ENCODE peak calls at places on chromosomes 12 and 14, in seven cellular contexts. M is mammary epithelial cell, B is tibial artery, C is stomach, O is H9, H is SK-N-SH, Y is IMR-90. S is an unnamed sample.

GRCh38 chr12:102883204-102883799 is 33.7 kb downstream of the PAH start:
- DNase-seq in M (peak; percentile 16), O (peak; percentile 74), B (peak; percentile 38), Y (no peak), C (peak; percentile 60), H (peak; percentile 70), S (no peak)

GRCh38 chr12:81245918-81246611 is 168.2 kb downstream of the ACSS3 start:
- DNase-seq in B (no peak), O (no peak), C (no peak), M (no peak), H (no peak), Y (no peak), S (no peak)

GRCh38 chr12:24595652-24596235 is 353.2 kb downstream of the BCAT1 start:
- DNase-seq in H (peak; percentile 26), O (no peak), Y (peak; percentile 23), C (no peak), B (no peak), M (no peak), S (no peak)

GRCh38 chr14:70808023-70808401 is 1.3 kb downstream of the MAP3K9 start:
- DNase-seq in C (peak; percentile 56), M (no peak), Y (no peak), O (peak; percentile 78), H (peak; percentile 54), B (no peak), S (no peak)

GRCh38 chr12:120962487-120963054 is 15.8 kb upstream of the HNF1A start:
- DNase-seq in Y (peak; percentile 5), O (no peak), H (no peak), B (no peak), M (peak; percentile 87), C (no peak), S (no peak)

GRCh38 chr14:95303107-95303506 is 16.6 kb downstream of the CLMN start:
- DNase-seq in O (no peak), C (no peak), B (no peak), M (no peak), H (no peak), Y (no peak), S (no peak)

GRCh38 chr12:29741342-29742241 is 42.1 kb downstream of the TMTC1 start:
- DNase-seq in H (no peak), M (peak; percentile 89), O (no peak), Y (peak; percentile 82), B (no peak), C (no peak), S (peak; percentile 94)

GRCh38 chr12:946656-947055 is 2.8 kb downstream of the RAD52 start:
- DNase-seq in B (no peak), M (no peak), H (no peak), O (no peak), Y (peak; percentile 80), C (no peak), S (peak; percentile 31)

DNA sequence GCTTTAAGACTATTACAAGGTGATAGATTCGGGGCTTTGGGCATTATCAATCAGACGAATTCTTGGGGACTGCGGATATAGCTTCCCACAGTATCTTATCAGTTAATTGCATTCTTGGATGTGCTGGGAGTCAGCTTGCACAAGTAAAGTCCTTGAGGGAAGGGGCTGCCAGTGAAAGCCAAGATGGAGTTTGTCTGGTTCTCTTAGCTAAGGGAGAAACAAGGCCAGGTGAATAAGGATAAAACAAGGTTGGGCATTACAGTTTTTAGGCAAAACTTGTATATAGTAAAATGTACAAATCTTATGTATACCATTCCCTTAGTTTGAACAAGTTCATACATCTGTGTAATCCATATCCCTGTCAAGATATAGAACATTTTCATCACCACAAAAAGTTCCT is 5.5 kb downstream of the FBXO34 start:
- DNase-seq in C (no peak), B (no peak), O (no peak), Y (no peak), M (no peak), H (no peak), S (no peak)
- H3K4me1 ChIP-seq in C (peaks cover 72% of the 10 kb centered on the region), B (peaks cover 19% of the 10 kb centered on the region), O (no peaks in the 10 kb centered on the region), Y (peaks cover 2% of the 10 kb centered on the region), M (peaks cover 20% of the 10 kb centered on the region), H (peaks cover 13% of the 10 kb centered on the region), S (peaks cover 22% of the 10 kb centered on the region)

DNA sequence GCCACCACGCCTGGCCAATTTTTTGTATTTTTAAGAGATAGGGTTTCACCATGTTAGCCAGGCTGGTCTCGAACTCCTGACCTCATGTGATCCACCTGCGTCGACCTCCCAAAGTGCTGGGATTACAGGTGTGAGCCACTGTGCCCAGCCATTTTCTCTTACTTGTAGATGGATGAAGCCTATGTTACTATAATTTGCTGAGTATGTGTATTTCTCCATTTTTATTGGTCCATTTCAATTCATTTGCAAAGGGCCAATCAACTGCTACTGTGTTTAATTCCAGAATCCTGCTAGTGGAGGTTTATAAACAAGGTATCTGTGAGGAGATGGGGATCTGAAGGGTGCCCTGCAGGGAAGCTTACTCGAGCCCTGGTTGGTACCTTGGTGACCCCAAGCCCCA is 101.7 kb upstream of the MAX start:
- DNase-seq in B (no peak), Y (no peak), O (no peak), C (no peak), M (no peak), H (no peak), S (no peak)
- H3K4me1 ChIP-seq in B (no peaks in the 10 kb centered on the region), Y (peaks cover 6% of the 10 kb centered on the region), O (no peaks in the 10 kb centered on the region), C (no peaks in the 10 kb centered on the region), M (peaks cover 8% of the 10 kb centered on the region), H (peaks cover 4% of the 10 kb centered on the region), S (peaks cover 18% of the 10 kb centered on the region)

GRCh38 chr12:69651922-69652321 is 41.2 kb upstream of the LRRC10 start:
- DNase-seq in H (no peak), C (no peak), O (no peak), M (no peak), B (no peak), Y (no peak), S (no peak)
- H3K4me1 ChIP-seq in H (no peaks in the 10 kb centered on the region), C (peaks cover 8% of the 10 kb centered on the region), O (no peaks in the 10 kb centered on the region), M (peaks cover 21% of the 10 kb centered on the region), B (peaks cover 12% of the 10 kb centered on the region), Y (peaks cover 13% of the 10 kb centered on the region), S (peaks cover 16% of the 10 kb centered on the region)

DNA sequence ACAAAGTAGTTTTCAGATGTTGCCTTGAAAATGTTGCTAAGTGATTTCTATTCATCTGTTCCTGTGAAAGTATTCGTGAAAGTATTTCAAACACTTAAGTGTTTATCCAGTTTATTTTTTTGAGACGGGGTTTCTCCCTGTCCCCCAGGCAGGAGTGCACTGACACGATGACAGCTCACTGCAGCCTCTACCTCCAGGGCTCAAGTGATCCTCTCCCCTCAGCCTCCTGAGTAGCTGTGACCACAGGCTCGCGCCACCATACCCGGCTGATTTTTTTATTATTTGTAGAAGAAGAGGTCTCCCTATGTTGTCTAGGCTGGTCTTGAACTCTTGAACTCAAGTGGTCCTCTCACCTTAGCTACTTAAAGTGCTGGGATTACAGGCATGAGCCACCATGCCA is 1.7 kb downstream of the ZDHHC17 start:
- DNase-seq in O (no peak), H (no peak), B (no peak), C (no peak), Y (no peak), M (no peak), S (no peak)
- H3K4me1 ChIP-seq in O (no peaks in the 10 kb centered on the region), H (peaks cover 6% of the 10 kb centered on the region), B (peaks cover 10% of the 10 kb centered on the region), C (peaks cover 65% of the 10 kb centered on the region), Y (peaks cover 2% of the 10 kb centered on the region), M (no peaks in the 10 kb centered on the region), S (peaks cover 4% of the 10 kb centered on the region)

DNA sequence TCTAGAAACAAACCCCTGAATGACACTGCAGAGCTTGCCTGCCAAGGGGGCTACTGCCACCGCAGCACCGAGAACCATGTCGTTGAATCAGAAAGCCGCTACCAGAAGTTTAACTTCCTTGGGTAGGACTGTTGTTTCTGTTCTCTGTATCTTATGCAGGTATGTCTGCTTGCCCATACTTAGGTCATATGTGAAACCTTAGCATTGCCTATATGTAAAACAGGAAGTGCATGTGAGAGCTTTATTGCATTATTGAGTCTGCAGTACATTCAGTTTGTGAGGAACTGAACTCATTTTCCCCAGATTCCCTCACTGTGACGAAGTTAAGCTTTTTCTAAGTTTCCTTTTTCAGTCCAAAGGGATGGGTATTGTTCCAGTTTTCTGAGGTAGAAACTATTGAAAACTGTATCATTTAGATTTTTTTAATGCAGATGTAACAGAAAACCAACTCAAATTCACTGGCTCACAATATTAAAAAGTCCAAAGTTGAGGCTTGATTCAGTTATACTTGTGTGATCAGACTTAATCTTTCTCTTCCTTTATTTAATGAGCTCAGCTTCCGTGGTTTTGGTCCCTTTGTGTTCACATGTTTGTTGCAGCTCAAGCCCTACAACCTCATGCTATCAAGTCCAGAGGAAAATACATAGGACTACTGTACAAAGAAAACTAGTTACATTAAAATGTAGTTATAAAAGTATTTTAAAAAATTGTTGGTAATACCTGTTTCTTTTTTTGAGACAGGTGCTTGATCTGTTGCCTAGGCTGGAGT is 6.9 kb downstream of the FBXO34 start:
- DNase-seq in H (no peak), Y (no peak), C (no peak), B (no peak), O (no peak), M (no peak), S (no peak)
- H3K4me1 ChIP-seq in H (peaks cover 8% of the 10 kb centered on the region), Y (peaks cover 2% of the 10 kb centered on the region), C (peaks cover 72% of the 10 kb centered on the region), B (peaks cover 16% of the 10 kb centered on the region), O (no peaks in the 10 kb centered on the region), M (peaks cover 11% of the 10 kb centered on the region), S (peaks cover 14% of the 10 kb centered on the region)

GRCh38 chr12:15721716-15722115 is 67.5 kb downstream of the EPS8 start:
- DNase-seq in H (no peak), Y (peak; percentile 46), M (no peak), C (no peak), B (no peak), O (no peak), S (peak; percentile 46)

GRCh38 chr12:15720299-15720698 is 68.9 kb downstream of the EPS8 start:
- DNase-seq in C (no peak), M (no peak), B (no peak), Y (peak; percentile 29), O (no peak), H (no peak), S (no peak)

GRCh38 chr12:15719230-15719629 is 70.0 kb downstream of the EPS8 start:
- DNase-seq in H (no peak), O (no peak), Y (no peak), M (no peak), B (no peak), C (no peak), S (no peak)

GRCh38 chr12:15716566-15716965 is 72.6 kb downstream of the EPS8 start:
- DNase-seq in O (no peak), M (no peak), H (no peak), B (no peak), C (no peak), Y (no peak), S (no peak)

DNA sequence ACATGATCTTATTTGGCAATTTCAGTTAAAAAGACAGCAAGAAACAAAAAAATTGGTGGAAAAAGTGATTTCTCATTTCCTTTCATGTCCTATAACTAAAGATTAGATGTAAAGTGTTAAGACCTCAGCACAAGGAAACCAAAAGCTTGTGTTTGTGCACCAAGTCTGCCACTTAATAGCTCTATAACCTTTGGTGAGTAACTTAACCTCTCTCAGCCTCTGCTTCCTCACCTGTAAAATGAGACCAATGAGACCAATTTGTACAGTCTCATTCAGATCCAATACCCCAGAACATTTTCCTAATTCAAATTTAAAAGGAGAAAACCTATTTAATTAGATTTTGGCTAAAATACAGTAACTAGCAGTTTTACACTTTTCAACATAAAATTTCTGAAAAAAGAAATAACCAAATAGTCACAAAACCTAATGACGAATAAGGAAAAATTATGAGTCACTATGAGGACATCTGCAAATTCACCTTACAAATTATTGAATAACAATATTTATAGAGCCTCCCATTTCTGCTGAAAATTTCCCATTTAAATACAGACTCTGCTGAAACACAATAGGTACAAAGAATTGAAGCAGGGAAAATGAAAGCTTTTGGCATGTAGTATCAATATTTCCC is 71.1 kb downstream of the EPS8 start:
- DNase-seq in B (no peak), Y (no peak), H (no peak), M (no peak), C (no peak), O (no peak), S (no peak)
- H3K4me1 ChIP-seq in B (peaks cover 48% of the 10 kb centered on the region), Y (peaks cover 20% of the 10 kb centered on the region), H (no peaks in the 10 kb centered on the region), M (peaks cover 2% of the 10 kb centered on the region), C (peaks cover 40% of the 10 kb centered on the region), O (no peaks in the 10 kb centered on the region), S (peaks cover 25% of the 10 kb centered on the region)